ENCODE peak calls at places on chromosomes 7 and 10, in seven cellular contexts. O is mammary epithelial cell, L is MM.1S, H is SJSA1, A is right cardiac atrium, C is RWPE1, M is testis. S is an unnamed sample.

GRCh38 chr10:29104661-29105369 is 184.1 kb upstream of the LYZL1 start:
- DNase-seq in O (no peak), L (no peak), H (no peak), A (no peak), C (no peak), M (no peak), S (no peak)

GRCh38 chr7:157021071-157021891 is 10.8 kb upstream of the MNX1 start:
- DNase-seq in O (no peak), L (no peak), H (no peak), A (no peak), C (no peak), M (no peak), S (no peak)

GRCh38 chr7:113945018-113945938 is 26.5 kb upstream of the PPP1R3A start:
- DNase-seq in O (peak), L (no peak), H (no peak), A (peak), C (no peak), M (no peak), S (no peak)

GRCh38 chr7:1611708-1612241 is 41.9 kb upstream of the PSMG3 start:
- DNase-seq in O (peak), L (no peak), H (peak), A (no peak), C (peak), M (no peak), S (no peak)

GRCh38 chr7:26136831-26137230 is 15.2 kb upstream of the NFE2L3 start:
- DNase-seq in O (no peak), L (no peak), H (no peak), A (no peak), C (no peak), M (no peak), S (no peak)

GRCh38 chr7:64192148-64192704 is 14.8 kb upstream of the ZNF735 start:
- DNase-seq in O (no peak), L (no peak), H (no peak), A (peak), C (no peak), M (no peak), S (no peak)

GRCh38 chr10:8898745-8899330 is 844.4 kb downstream of the GATA3 start:
- DNase-seq in O (no peak), L (no peak), H (no peak), A (no peak), C (no peak), M (no peak), S (no peak)

GRCh38 chr10:71536332-71536731 is 139.6 kb downstream of the CDH23 start:
- DNase-seq in O (peak), L (no peak), H (no peak), A (no peak), C (peak), M (no peak), S (no peak)

GRCh38 chr10:44295619-44296222 is 89.2 kb downstream of the CXCL12 start:
- DNase-seq in O (no peak), L (no peak), H (no peak), A (no peak), C (no peak), M (no peak), S (no peak)

DNA sequence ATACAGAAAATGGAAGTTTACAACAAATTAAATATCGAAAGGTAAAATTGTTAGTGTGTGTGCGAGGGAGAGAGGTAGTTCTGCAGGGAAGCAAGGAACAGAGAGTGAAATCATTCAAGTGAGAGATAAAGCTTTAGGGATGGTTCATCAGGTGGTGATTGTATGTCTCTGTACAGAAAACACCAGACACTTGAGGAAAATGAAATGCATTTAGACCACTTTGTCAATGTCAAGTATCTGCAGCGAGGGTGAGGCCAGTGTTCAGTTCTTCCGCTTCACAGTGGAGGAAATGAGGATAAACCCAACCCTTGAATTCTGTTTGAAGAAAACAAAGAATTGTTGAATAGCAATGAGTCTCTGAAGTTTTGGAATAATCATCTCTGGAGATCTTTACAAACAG is 14.4 kb upstream of the ITGB1 start:
- DNase-seq in O (no peak), L (peak), H (no peak), A (no peak), C (no peak), M (no peak), S (no peak)
- H3K27ac ChIP-seq in O (no peak), L (peak), H (no peak), A (no peak), C (no peak), M (no peak), S (no peak)

GRCh38 chr7:143322646-143323343 is 6.9 kb downstream of the CLCN1 start:
- DNase-seq in O (no peak), L (no peak), H (no peak), A (peak), C (no peak), M (no peak), S (no peak)
- H3K27ac ChIP-seq in O (no peak), L (no peak), H (no peak), A (no peak), C (no peak), M (no peak), S (no peak)

GRCh38 chr7:106216517-106217088 is 68.2 kb downstream of the NAMPT start:
- DNase-seq in O (peak), L (no peak), H (peak), A (no peak), C (peak), M (no peak), S (peak)
- H3K27ac ChIP-seq in O (peak), L (no peak), H (peak), A (peak), C (peak), M (peak), S (peak)

DNA sequence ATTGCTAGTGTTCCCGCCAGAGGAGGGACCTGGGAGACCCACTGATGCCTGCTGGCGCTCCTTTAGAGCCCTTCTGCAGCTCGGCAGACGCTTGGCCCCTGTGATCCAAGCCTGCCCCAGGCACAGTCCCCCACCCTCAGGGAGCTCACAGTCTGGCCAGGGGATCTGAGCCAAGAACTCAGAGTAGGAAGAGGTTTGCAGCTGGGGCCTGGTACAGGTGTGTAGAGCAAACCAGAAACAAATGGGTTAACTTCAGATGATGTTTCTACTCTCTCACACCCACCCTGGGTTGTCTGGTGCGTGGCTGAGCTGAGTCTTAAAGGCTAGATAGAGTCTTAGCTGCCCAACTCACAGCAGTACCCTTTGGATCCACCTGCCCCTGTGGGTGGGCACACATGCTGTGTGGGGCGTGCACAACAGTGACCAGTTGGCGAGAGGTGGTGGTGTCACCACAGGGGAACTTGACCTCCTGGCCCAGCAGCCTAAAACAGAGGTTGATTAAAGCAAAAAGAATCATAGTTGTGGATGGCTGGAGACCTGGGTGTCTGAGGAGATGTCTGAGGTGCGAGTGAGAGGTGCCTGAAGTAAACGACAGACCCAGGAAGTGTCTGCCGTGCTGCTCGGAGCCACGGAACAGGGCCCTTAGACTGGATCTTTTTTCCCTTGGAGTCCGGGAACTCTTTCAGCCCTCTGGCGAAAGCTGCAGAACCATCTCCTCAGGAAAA is 31.2 kb upstream of the SRGN start:
- DNase-seq in O (no peak), L (no peak), H (no peak), A (no peak), C (no peak), M (no peak), S (no peak)
- H3K27ac ChIP-seq in O (no peak), L (no peak), H (no peak), A (peak), C (no peak), M (peak), S (no peak)